ENCODE peak calls at places on chromosomes 5 and 9, in six cellular contexts. One of them, this sample, is unnamed.

GRCh38 chr5:74042559-74043357 is 416.8 kb downstream of the ARHGEF28 start:
- DNase-seq in HepG2: no peak
- DNase-seq in GM12891: no peak
- DNase-seq in H1: no peak
- DNase-seq in K562: no peak
- DNase-seq in GM12878: no peak
- DNase-seq in this sample: no peak

GRCh38 chr5:127031147-127031862 is 947 bp upstream of the MARCHF3 start:
- DNase-seq in HepG2: no peak
- DNase-seq in GM12891: peak
- DNase-seq in H1: no peak
- DNase-seq in K562: peak
- DNase-seq in GM12878: no peak
- DNase-seq in this sample: peak

GRCh38 chr9:68844623-68845612 is 139.9 kb downstream of the PIP5K1B start:
- DNase-seq in HepG2: peak
- DNase-seq in GM12891: no peak
- DNase-seq in H1: no peak
- DNase-seq in K562: peak
- DNase-seq in GM12878: no peak
- DNase-seq in this sample: no peak

GRCh38 chr5:18483386-18483785 is 849.1 kb downstream of the TAF11L14 start:
- DNase-seq in HepG2: no peak
- DNase-seq in GM12891: no peak
- DNase-seq in H1: no peak
- DNase-seq in K562: no peak
- DNase-seq in GM12878: no peak
- DNase-seq in this sample: no peak

GRCh38 chr9:83582026-83582425 is 40.9 kb upstream of the IDNK start:
- DNase-seq in HepG2: no peak
- DNase-seq in GM12891: no peak
- DNase-seq in H1: no peak
- DNase-seq in K562: no peak
- DNase-seq in GM12878: no peak
- DNase-seq in this sample: no peak

GRCh38 chr5:154285661-154286408 is 95.3 kb downstream of the GALNT10 start:
- DNase-seq in HepG2: peak
- DNase-seq in GM12891: no peak
- DNase-seq in H1: no peak
- DNase-seq in K562: no peak
- DNase-seq in GM12878: no peak
- DNase-seq in this sample: no peak

GRCh38 chr5:67401166-67401565 is 204.6 kb upstream of the CD180 start:
- DNase-seq in HepG2: no peak
- DNase-seq in GM12891: no peak
- DNase-seq in H1: no peak
- DNase-seq in K562: no peak
- DNase-seq in GM12878: no peak
- DNase-seq in this sample: no peak

GRCh38 chr9:81035171-81035570 is 654.2 kb downstream of the TLE1 start:
- DNase-seq in HepG2: no peak
- DNase-seq in GM12891: no peak
- DNase-seq in H1: no peak
- DNase-seq in K562: no peak
- DNase-seq in GM12878: no peak
- DNase-seq in this sample: no peak

GRCh38 chr5:116506448-116506847 is 68.2 kb downstream of the SEMA6A start:
- DNase-seq in HepG2: no peak
- DNase-seq in GM12891: no peak
- DNase-seq in H1: no peak
- DNase-seq in K562: no peak
- DNase-seq in GM12878: no peak
- DNase-seq in this sample: no peak

GRCh38 chr9:109771796-109772525 is 8.0 kb upstream of the PALM2AKAP2 start:
- DNase-seq in HepG2: no peak
- DNase-seq in GM12891: no peak
- DNase-seq in H1: no peak
- DNase-seq in K562: no peak
- DNase-seq in GM12878: no peak
- DNase-seq in this sample: no peak

GRCh38 chr5:5605170-5605764 is 182.8 kb downstream of the ICE1 start:
- DNase-seq in HepG2: no peak
- DNase-seq in GM12891: no peak
- DNase-seq in H1: no peak
- DNase-seq in K562: no peak
- DNase-seq in GM12878: no peak
- DNase-seq in this sample: no peak

GRCh38 chr5:54234304-54234938 is 76.0 kb downstream of the ARL15 start:
- DNase-seq in HepG2: peak
- DNase-seq in GM12891: no peak
- DNase-seq in H1: no peak
- DNase-seq in K562: no peak
- DNase-seq in GM12878: no peak
- DNase-seq in this sample: no peak

GRCh38 chr5:132215329-132215728 is 12.3 kb downstream of the P4HA2 start:
- DNase-seq in HepG2: no peak
- DNase-seq in GM12891: no peak
- DNase-seq in H1: no peak
- DNase-seq in K562: no peak
- DNase-seq in GM12878: no peak
- DNase-seq in this sample: no peak
- TF ChIP-seq POLR2A in HepG2: no peak
- TF ChIP-seq POLR2A in GM12891: no peak
- TF ChIP-seq POLR2A in H1: no peak
- TF ChIP-seq POLR2A in K562: no peak
- TF ChIP-seq POLR2A in GM12878: no peak
- TF ChIP-seq POLR2A in this sample: no peak

GRCh38 chr5:135498662-135498995 is 37.1 kb downstream of the NEUROG1 start:
- DNase-seq in HepG2: no peak
- DNase-seq in GM12891: no peak
- DNase-seq in H1: no peak
- DNase-seq in K562: no peak
- DNase-seq in GM12878: no peak
- DNase-seq in this sample: no peak
- TF ChIP-seq TAF1 in HepG2: no peak
- TF ChIP-seq TAF1 in GM12891: no peak
- TF ChIP-seq TAF1 in H1: no peak
- TF ChIP-seq TAF1 in K562: no peak
- TF ChIP-seq TAF1 in GM12878: no peak
- TF ChIP-seq TAF1 in this sample: no peak

DNA sequence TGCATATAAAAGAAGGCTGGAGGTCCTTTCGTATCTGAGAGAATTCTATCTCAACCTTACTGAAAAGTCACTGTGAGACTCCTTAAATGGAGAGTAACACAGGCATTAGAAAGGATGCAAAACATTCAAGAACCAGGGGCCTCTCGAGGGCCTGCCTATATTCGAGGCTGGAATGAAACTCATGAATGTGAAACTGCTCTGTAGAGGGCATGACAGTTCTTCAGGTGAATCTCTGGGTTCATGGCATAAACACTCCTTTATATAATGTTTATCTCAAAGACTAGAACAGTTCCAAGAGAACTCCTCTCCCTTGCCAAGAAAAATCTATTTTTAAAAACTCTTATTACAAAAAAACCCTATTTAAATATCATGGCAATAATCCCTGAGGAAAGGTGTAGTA is 113.9 kb downstream of the SEC61B start:
- DNase-seq in HepG2: no peak
- DNase-seq in GM12891: no peak
- DNase-seq in H1: no peak
- DNase-seq in K562: no peak
- DNase-seq in GM12878: no peak
- DNase-seq in this sample: no peak
- TF ChIP-seq POLR2A in HepG2: no peak
- TF ChIP-seq POLR2A in GM12891: no peak
- TF ChIP-seq POLR2A in H1: no peak
- TF ChIP-seq POLR2A in K562: no peak
- TF ChIP-seq POLR2A in GM12878: no peak
- TF ChIP-seq POLR2A in this sample: no peak

GRCh38 chr9:2291980-2292704 is 277.0 kb downstream of the SMARCA2 start:
- DNase-seq in HepG2: no peak
- DNase-seq in GM12891: no peak
- DNase-seq in H1: no peak
- DNase-seq in K562: no peak
- DNase-seq in GM12878: no peak
- DNase-seq in this sample: no peak
- TF ChIP-seq TAF1 in HepG2: no peak
- TF ChIP-seq TAF1 in GM12891: no peak
- TF ChIP-seq TAF1 in H1: no peak
- TF ChIP-seq TAF1 in K562: no peak
- TF ChIP-seq TAF1 in GM12878: no peak
- TF ChIP-seq TAF1 in this sample: no peak

DNA sequence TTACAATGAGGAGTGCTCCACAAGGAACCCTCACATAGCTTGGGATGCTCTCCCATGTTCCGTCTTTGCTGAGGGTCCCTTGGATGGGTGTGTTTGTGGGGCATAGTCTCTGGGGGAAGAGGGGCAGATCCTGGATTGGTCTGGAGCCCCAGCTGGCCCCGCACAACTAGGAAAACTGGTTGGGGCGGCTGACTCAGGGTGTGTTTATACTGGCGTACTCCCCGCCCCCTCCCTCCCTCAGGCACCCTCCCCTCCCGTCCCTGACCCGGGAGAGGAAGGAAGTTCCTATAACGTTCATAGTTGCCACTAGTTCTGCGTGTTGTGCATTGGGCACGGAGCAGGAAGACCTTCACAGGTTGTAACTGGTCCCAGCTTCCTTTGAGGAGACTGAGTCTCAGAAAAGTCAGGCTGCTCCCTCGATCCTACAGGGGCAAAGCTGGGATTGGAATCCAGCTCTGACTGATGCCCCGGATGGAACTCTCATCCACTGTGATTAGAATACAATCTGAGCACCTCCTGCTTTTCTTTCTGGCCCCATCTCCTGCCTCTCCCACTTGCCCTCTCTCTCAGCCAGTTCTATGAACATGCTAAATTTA is 11.0 kb downstream of the IER5L start:
- DNase-seq in HepG2: peak
- DNase-seq in GM12891: no peak
- DNase-seq in H1: no peak
- DNase-seq in K562: peak
- DNase-seq in GM12878: no peak
- DNase-seq in this sample: no peak
- TF ChIP-seq POLR2A in HepG2: no peak
- TF ChIP-seq POLR2A in GM12891: no peak
- TF ChIP-seq POLR2A in H1: no peak
- TF ChIP-seq POLR2A in K562: no peak
- TF ChIP-seq POLR2A in GM12878: no peak
- TF ChIP-seq POLR2A in this sample: no peak